ENCODE peak calls at places on chromosomes 3 and 15, in five cellular contexts. J is astrocyte of the spinal cord, L is skeletal muscle cell, A is hippocampal formation, S is B cell. X is an unnamed sample.

GRCh38 chr3:157075693-157076420 is 84.1 kb downstream of the CCNL1 start:
- DNase-seq in S (no peak), L (no peak), A (no peak), J (no peak), X (no peak)

GRCh38 chr3:67083277-67083676 is 85.2 kb downstream of the KBTBD8 start:
- DNase-seq in L (no peak), S (no peak), A (no peak), J (no peak), X (no peak)

GRCh38 chr3:47413751-47414150 is 32.9 kb downstream of the PTPN23 start:
- DNase-seq in J (no peak), L (no peak), S (no peak), A (peak), X (no peak)

GRCh38 chr3:187678869-187679268 is 8.7 kb upstream of the SST start:
- DNase-seq in J (peak), L (no peak), A (peak), S (no peak), X (no peak)

GRCh38 chr15:100042558-100042957 is 299.2 kb downstream of the ADAMTS17 start:
- DNase-seq in S (no peak), L (no peak), J (no peak), A (no peak), X (no peak)

GRCh38 chr3:69986419-69986818 is 13.1 kb upstream of the SAMMSON start:
- DNase-seq in L (no peak), J (no peak), A (no peak), S (no peak), X (no peak)

GRCh38 chr15:66095871-66096710 is 157.5 kb downstream of the MEGF11 start:
- DNase-seq in J (no peak), A (no peak), S (no peak), L (no peak), X (no peak)

GRCh38 chr3:172607305-172608121 is 84.3 kb upstream of the TNFSF10 start:
- DNase-seq in J (peak), A (no peak), L (no peak), S (no peak), X (no peak)

GRCh38 chr15:42498212-42499038 is 3.0 kb downstream of the SNAP23 start:
- DNase-seq in A (no peak), J (no peak), L (no peak), S (no peak), X (peak)

GRCh38 chr15:41690636-41691035 is 30.4 kb downstream of the MGA start:
- DNase-seq in A (no peak), J (no peak), S (no peak), L (no peak), X (no peak)

GRCh38 chr15:63466378-63467192 is 37.8 kb upstream of the USP3 start:
- DNase-seq in S (peak), A (peak), J (peak), L (no peak), X (peak)

GRCh38 chr3:101513419-101513986 is 491 bp upstream of the SENP7 start:
- DNase-seq in A (no peak), S (no peak), J (no peak), L (no peak), X (no peak)

GRCh38 chr3:183698760-183699159 is 1.2 kb downstream of the YEATS2 start:
- DNase-seq in J (peak), S (peak), L (no peak), A (no peak), X (no peak)

GRCh38 chr3:52685705-52686691 is at the start of the genes GNL3 and PBRM1:
- DNase-seq in A (peak), S (peak), L (peak), J (peak), X (peak)

GRCh38 chr15:72554471-72555425 is 80.6 kb downstream of the ARIH1 start:
- DNase-seq in A (no peak), L (no peak), S (no peak), J (peak), X (no peak)

GRCh38 chr3:15616053-15616452 is 14.5 kb downstream of the BTD start:
- DNase-seq in J (peak), L (no peak), S (no peak), A (no peak), X (no peak)

GRCh38 chr3:16456784-16457415 is 56.6 kb downstream of the RFTN1 start:
- DNase-seq in J (peak), S (no peak), L (peak), A (no peak), X (no peak)

GRCh38 chr15:68431792-68432401 is at the start of gene ITGA11:
- DNase-seq in A (no peak), J (peak), S (no peak), L (no peak), X (peak)

GRCh38 chr15:30062881-30063280 is 19.9 kb upstream of the GOLGA8J start:
- DNase-seq in S (no peak), L (no peak), J (peak), A (no peak), X (no peak)

GRCh38 chr3:42719002-42719401 is 16.4 kb upstream of the HHATL start:
- DNase-seq in L (no peak), S (no peak), J (no peak), A (no peak), X (no peak)

GRCh38 chr15:62533687-62534086 is 368.6 kb upstream of the C2CD4B start:
- DNase-seq in L (no peak), A (no peak), J (no peak), S (no peak), X (no peak)

X was measured in GM06990.